ENCODE peak calls at places on chromosomes 5 and 9, in seven cellular contexts. One of them, this sample, is unnamed.

GRCh38 chr5:109329296-109330252 is 80.2 kb downstream of the PJA2 start:
- DNase-seq in neuronal stem cell: no peak
- DNase-seq in left ventricle myocardium inferior: no peak
- DNase-seq in HepG2: no peak
- DNase-seq in kidney: no peak
- DNase-seq in IMR-90: peak; percentile 93
- DNase-seq in heart left ventricle: no peak
- DNase-seq in this sample: no peak

GRCh38 chr5:119270121-119270565 is 85.7 kb upstream of the TNFAIP8 start:
- DNase-seq in heart left ventricle: no peak
- DNase-seq in neuronal stem cell: no peak
- DNase-seq in HepG2: no peak
- DNase-seq in IMR-90: no peak
- DNase-seq in kidney: no peak
- DNase-seq in left ventricle myocardium inferior: no peak
- DNase-seq in this sample: no peak

GRCh38 chr5:122858451-122858850 is 13.0 kb downstream of the SNX24 start:
- DNase-seq in kidney: no peak
- DNase-seq in left ventricle myocardium inferior: no peak
- DNase-seq in neuronal stem cell: no peak
- DNase-seq in HepG2: no peak
- DNase-seq in IMR-90: no peak
- DNase-seq in heart left ventricle: no peak
- DNase-seq in this sample: peak; percentile 73

GRCh38 chr5:34509392-34509791 is 146.7 kb upstream of the RAI14 start:
- DNase-seq in kidney: no peak
- DNase-seq in HepG2: no peak
- DNase-seq in left ventricle myocardium inferior: no peak
- DNase-seq in IMR-90: no peak
- DNase-seq in heart left ventricle: no peak
- DNase-seq in neuronal stem cell: no peak
- DNase-seq in this sample: no peak

GRCh38 chr5:151805414-151806225 is 33.9 kb downstream of the G3BP1 start:
- DNase-seq in heart left ventricle: no peak
- DNase-seq in kidney: no peak
- DNase-seq in left ventricle myocardium inferior: no peak
- DNase-seq in IMR-90: peak; percentile 54
- DNase-seq in HepG2: no peak
- DNase-seq in neuronal stem cell: no peak
- DNase-seq in this sample: no peak

GRCh38 chr5:1404062-1404461 is 41.2 kb downstream of the SLC6A3 start:
- DNase-seq in neuronal stem cell: no peak
- DNase-seq in kidney: peak; percentile 45
- DNase-seq in left ventricle myocardium inferior: peak; percentile 1
- DNase-seq in HepG2: no peak
- DNase-seq in heart left ventricle: no peak
- DNase-seq in IMR-90: no peak
- DNase-seq in this sample: no peak

GRCh38 chr9:122536138-122536537 is 9.0 kb upstream of the OR1N1 start:
- DNase-seq in neuronal stem cell: no peak
- DNase-seq in left ventricle myocardium inferior: no peak
- DNase-seq in IMR-90: no peak
- DNase-seq in heart left ventricle: no peak
- DNase-seq in kidney: no peak
- DNase-seq in HepG2: no peak
- DNase-seq in this sample: no peak

GRCh38 chr9:16867571-16868311 is 2.7 kb downstream of the BNC2 start:
- DNase-seq in neuronal stem cell: no peak
- DNase-seq in heart left ventricle: no peak
- DNase-seq in left ventricle myocardium inferior: no peak
- DNase-seq in IMR-90: peak; percentile 81
- DNase-seq in kidney: no peak
- DNase-seq in HepG2: peak; percentile 3
- DNase-seq in this sample: no peak

GRCh38 chr9:134303601-134304000 is 22.7 kb upstream of the RXRA start:
- DNase-seq in left ventricle myocardium inferior: peak; percentile 5
- DNase-seq in kidney: peak; percentile 40
- DNase-seq in IMR-90: no peak
- DNase-seq in HepG2: no peak
- DNase-seq in neuronal stem cell: no peak
- DNase-seq in heart left ventricle: no peak
- DNase-seq in this sample: no peak

GRCh38 chr5:145237843-145238242 is 597.3 kb downstream of the PRELID2 start:
- DNase-seq in HepG2: peak; percentile 50
- DNase-seq in IMR-90: peak; percentile 24
- DNase-seq in left ventricle myocardium inferior: no peak
- DNase-seq in heart left ventricle: no peak
- DNase-seq in neuronal stem cell: peak; percentile 77
- DNase-seq in kidney: no peak
- DNase-seq in this sample: peak; percentile 71

GRCh38 chr5:179345429-179346321 is at the start of gene ADAMTS2:
- DNase-seq in heart left ventricle: peak; percentile 70
- DNase-seq in HepG2: no peak
- DNase-seq in left ventricle myocardium inferior: peak; percentile 73
- DNase-seq in kidney: peak; percentile 91
- DNase-seq in neuronal stem cell: peak; percentile 57
- DNase-seq in IMR-90: peak; percentile 56
- DNase-seq in this sample: peak; percentile 60
- H3K4me3 ChIP-seq in heart left ventricle: peak within 1 kb of the TSS; percentile 52
- H3K4me3 ChIP-seq in HepG2: no peak within 1 kb of the TSS
- H3K4me3 ChIP-seq in left ventricle myocardium inferior: peak within 1 kb of the TSS; percentile 70
- H3K4me3 ChIP-seq in kidney: peak within 1 kb of the TSS; percentile 39
- H3K4me3 ChIP-seq in neuronal stem cell: peak within 1 kb of the TSS; percentile 81
- H3K4me3 ChIP-seq in IMR-90: peak within 1 kb of the TSS; percentile 93
- H3K4me3 ChIP-seq in this sample: peak within 1 kb of the TSS; percentile 56

GRCh38 chr9:86080112-86080579 is 19.2 kb downstream of the GOLM1 start:
- DNase-seq in kidney: no peak
- DNase-seq in heart left ventricle: no peak
- DNase-seq in HepG2: no peak
- DNase-seq in neuronal stem cell: no peak
- DNase-seq in IMR-90: no peak
- DNase-seq in left ventricle myocardium inferior: no peak
- DNase-seq in this sample: no peak

GRCh38 chr9:86078731-86079130 is 20.6 kb downstream of the GOLM1 start:
- DNase-seq in left ventricle myocardium inferior: no peak
- DNase-seq in IMR-90: no peak
- DNase-seq in HepG2: no peak
- DNase-seq in neuronal stem cell: no peak
- DNase-seq in heart left ventricle: no peak
- DNase-seq in kidney: no peak
- DNase-seq in this sample: no peak

GRCh38 chr9:86077286-86077685 is 22.1 kb downstream of the GOLM1 start:
- DNase-seq in HepG2: no peak
- DNase-seq in IMR-90: no peak
- DNase-seq in neuronal stem cell: no peak
- DNase-seq in heart left ventricle: no peak
- DNase-seq in left ventricle myocardium inferior: no peak
- DNase-seq in kidney: no peak
- DNase-seq in this sample: no peak

GRCh38 chr9:86082870-86083269 is 16.5 kb downstream of the GOLM1 start:
- DNase-seq in neuronal stem cell: no peak
- DNase-seq in IMR-90: no peak
- DNase-seq in left ventricle myocardium inferior: no peak
- DNase-seq in HepG2: no peak
- DNase-seq in kidney: no peak
- DNase-seq in heart left ventricle: no peak
- DNase-seq in this sample: no peak

DNA sequence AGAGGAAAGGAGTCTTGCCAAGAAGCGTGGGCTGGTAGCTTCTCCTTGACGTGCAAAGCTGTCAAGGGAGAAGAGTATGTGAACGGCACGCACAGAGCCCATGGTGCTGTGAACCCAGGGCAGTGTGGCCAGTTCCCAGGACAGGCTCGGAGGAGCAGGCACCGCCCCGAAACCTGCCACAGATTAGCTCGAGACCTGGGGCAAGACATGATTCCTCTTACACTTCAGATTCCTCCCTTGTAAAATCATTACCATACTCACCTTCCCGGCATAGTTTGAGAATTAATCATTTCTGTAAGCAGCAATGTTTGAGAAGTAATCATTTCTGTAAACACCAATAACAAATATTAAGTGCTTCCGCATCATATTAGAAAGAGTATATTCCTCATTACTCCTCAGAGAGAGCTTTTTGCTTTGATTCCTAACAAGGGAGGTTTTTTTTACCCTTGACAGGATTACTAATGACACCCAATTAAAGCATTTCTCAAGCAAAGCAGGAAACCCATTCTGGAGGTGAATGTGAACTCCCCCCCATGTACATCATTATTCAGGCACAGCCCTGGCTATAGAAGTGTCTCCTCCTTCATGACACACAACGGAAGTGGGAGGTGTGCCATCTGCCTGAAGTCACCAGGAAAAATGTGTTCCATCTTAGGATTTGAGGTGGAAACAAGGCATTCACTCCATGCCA is 19.8 kb downstream of the GOLM1 start:
- DNase-seq in kidney: peak; percentile 86
- DNase-seq in heart left ventricle: no peak
- DNase-seq in neuronal stem cell: no peak
- DNase-seq in left ventricle myocardium inferior: no peak
- DNase-seq in HepG2: no peak
- DNase-seq in IMR-90: no peak
- DNase-seq in this sample: no peak
- H3K4me3 ChIP-seq in kidney: no peak overlapping the region
- H3K4me3 ChIP-seq in heart left ventricle: no peak overlapping the region
- H3K4me3 ChIP-seq in neuronal stem cell: no peak overlapping the region
- H3K4me3 ChIP-seq in left ventricle myocardium inferior: no peak overlapping the region
- H3K4me3 ChIP-seq in HepG2: no peak overlapping the region
- H3K4me3 ChIP-seq in IMR-90: no peak overlapping the region
- H3K4me3 ChIP-seq in this sample: no peak overlapping the region

GRCh38 chr9:87497080-87497603 is 525 bp upstream of the DAPK1 start:
- DNase-seq in kidney: no peak
- DNase-seq in IMR-90: no peak
- DNase-seq in neuronal stem cell: no peak
- DNase-seq in heart left ventricle: no peak
- DNase-seq in HepG2: no peak
- DNase-seq in left ventricle myocardium inferior: no peak
- DNase-seq in this sample: no peak
- H3K4me3 ChIP-seq in kidney: peak overlapping the region; percentile 82
- H3K4me3 ChIP-seq in IMR-90: peak overlapping the region; percentile 34
- H3K4me3 ChIP-seq in neuronal stem cell: peak overlapping the region; percentile 96
- H3K4me3 ChIP-seq in heart left ventricle: peak overlapping the region; percentile 57
- H3K4me3 ChIP-seq in HepG2: peak overlapping the region; percentile 87
- H3K4me3 ChIP-seq in left ventricle myocardium inferior: peak overlapping the region; percentile 78
- H3K4me3 ChIP-seq in this sample: peak overlapping the region; percentile 64

GRCh38 chr9:92740446-92740961 is 24.1 kb downstream of the BICD2 start:
- DNase-seq in HepG2: no peak
- DNase-seq in left ventricle myocardium inferior: no peak
- DNase-seq in IMR-90: no peak
- DNase-seq in kidney: peak; percentile 32
- DNase-seq in heart left ventricle: no peak
- DNase-seq in neuronal stem cell: no peak
- DNase-seq in this sample: no peak
- H3K4me3 ChIP-seq in HepG2: no peak overlapping the region
- H3K4me3 ChIP-seq in left ventricle myocardium inferior: peak overlapping the region; percentile 43
- H3K4me3 ChIP-seq in IMR-90: no peak overlapping the region
- H3K4me3 ChIP-seq in kidney: peak overlapping the region; percentile 7
- H3K4me3 ChIP-seq in heart left ventricle: peak overlapping the region; percentile 2
- H3K4me3 ChIP-seq in neuronal stem cell: no peak overlapping the region
- H3K4me3 ChIP-seq in this sample: no peak overlapping the region

GRCh38 chr5:177511796-177512675 is 2.4 kb upstream of the DOK3 start:
- DNase-seq in heart left ventricle: no peak
- DNase-seq in left ventricle myocardium inferior: no peak
- DNase-seq in neuronal stem cell: no peak
- DNase-seq in HepG2: no peak
- DNase-seq in kidney: no peak
- DNase-seq in IMR-90: no peak
- DNase-seq in this sample: no peak

GRCh38 chr5:177512736-177513380 is 3.2 kb upstream of the DOK3 start:
- DNase-seq in HepG2: no peak
- DNase-seq in heart left ventricle: no peak
- DNase-seq in IMR-90: no peak
- DNase-seq in kidney: no peak
- DNase-seq in left ventricle myocardium inferior: no peak
- DNase-seq in neuronal stem cell: no peak
- DNase-seq in this sample: no peak

GRCh38 chr5:177509991-177510566 is 453 bp upstream of the DOK3 start:
- DNase-seq in IMR-90: no peak
- DNase-seq in neuronal stem cell: no peak
- DNase-seq in heart left ventricle: no peak
- DNase-seq in HepG2: no peak
- DNase-seq in kidney: no peak
- DNase-seq in left ventricle myocardium inferior: no peak
- DNase-seq in this sample: no peak

GRCh38 chr5:177510567-177511053 is 984 bp upstream of the DOK3 start:
- DNase-seq in heart left ventricle: no peak
- DNase-seq in left ventricle myocardium inferior: no peak
- DNase-seq in HepG2: no peak
- DNase-seq in neuronal stem cell: no peak
- DNase-seq in IMR-90: no peak
- DNase-seq in kidney: no peak
- DNase-seq in this sample: no peak

DNA sequence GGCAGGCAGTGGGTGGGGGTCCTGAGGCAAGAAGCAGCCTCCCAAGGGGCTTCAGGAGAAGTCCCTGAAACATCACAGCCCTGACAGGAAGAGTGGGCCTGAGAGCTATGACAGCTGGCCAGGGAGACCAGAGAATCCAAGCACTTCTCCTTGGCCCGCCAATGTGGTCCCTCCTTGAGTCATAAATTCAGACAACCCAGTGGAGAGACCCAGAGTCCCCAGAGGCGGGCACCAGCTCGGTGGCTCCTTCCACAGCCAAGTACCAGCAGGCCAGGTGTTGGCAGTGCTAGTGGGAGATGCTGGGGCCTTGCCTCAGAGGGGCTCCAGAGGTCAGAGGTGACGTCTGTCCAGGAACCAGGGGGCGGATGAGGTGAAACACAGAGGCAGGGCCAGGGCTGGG is 1.6 kb upstream of the DOK3 start:
- DNase-seq in left ventricle myocardium inferior: no peak
- DNase-seq in IMR-90: no peak
- DNase-seq in neuronal stem cell: no peak
- DNase-seq in kidney: no peak
- DNase-seq in heart left ventricle: no peak
- DNase-seq in HepG2: no peak
- DNase-seq in this sample: no peak
- H3K4me3 ChIP-seq in left ventricle myocardium inferior: no peak overlapping the region
- H3K4me3 ChIP-seq in IMR-90: no peak overlapping the region
- H3K4me3 ChIP-seq in neuronal stem cell: no peak overlapping the region
- H3K4me3 ChIP-seq in kidney: no peak overlapping the region
- H3K4me3 ChIP-seq in heart left ventricle: no peak overlapping the region
- H3K4me3 ChIP-seq in HepG2: no peak overlapping the region
- H3K4me3 ChIP-seq in this sample: no peak overlapping the region

DNA sequence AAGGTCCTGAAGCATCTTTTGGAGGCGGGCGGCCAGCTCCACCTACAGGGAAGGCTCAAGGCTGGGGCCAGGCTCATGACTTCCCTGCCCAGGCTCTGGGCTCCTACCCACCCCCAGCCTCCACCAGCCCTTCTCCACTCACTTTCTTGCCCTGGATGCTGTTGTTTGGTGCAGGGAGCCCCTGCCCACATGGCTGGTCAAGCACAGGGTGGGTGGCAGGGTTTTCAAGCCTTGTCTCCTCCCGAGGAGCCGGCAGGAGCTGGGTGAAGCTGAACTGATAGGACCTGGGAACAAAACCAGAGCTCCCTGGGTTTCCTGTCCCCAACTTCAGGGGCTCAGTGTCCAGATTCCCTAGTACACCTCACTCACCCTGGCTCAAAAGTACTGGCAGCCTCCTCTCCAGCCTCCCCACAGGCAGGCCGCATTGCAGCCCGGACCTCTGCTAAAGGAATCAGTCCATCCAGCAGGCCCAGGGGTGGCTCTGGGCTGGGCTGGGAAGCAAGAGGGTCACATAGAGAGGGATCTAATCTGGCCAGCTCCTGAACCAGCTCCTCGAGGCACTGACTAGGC is 6.9 kb downstream of the SHROOM1 start:
- DNase-seq in neuronal stem cell: no peak
- DNase-seq in heart left ventricle: no peak
- DNase-seq in IMR-90: no peak
- DNase-seq in HepG2: no peak
- DNase-seq in kidney: no peak
- DNase-seq in left ventricle myocardium inferior: no peak
- DNase-seq in this sample: no peak
- H3K4me3 ChIP-seq in neuronal stem cell: peak overlapping the region; percentile 58
- H3K4me3 ChIP-seq in heart left ventricle: peak overlapping the region; percentile 22
- H3K4me3 ChIP-seq in IMR-90: no peak overlapping the region
- H3K4me3 ChIP-seq in HepG2: no peak overlapping the region
- H3K4me3 ChIP-seq in kidney: peak overlapping the region; percentile 39
- H3K4me3 ChIP-seq in left ventricle myocardium inferior: peak overlapping the region; percentile 55
- H3K4me3 ChIP-seq in this sample: no peak overlapping the region